ENCODE peak calls at places on chromosome 16, in six cellular contexts. N, W, H, U, S and B are unnamed samples.

GRCh38 chr16:11356573-11357331 is 11.5 kb downstream of the RMI2 start:
- DNase-seq in U (peak; percentile 88), N (peak; percentile 90), W (peak; percentile 81), S (peak; percentile 80), H (peak; percentile 46), B (peak; percentile 30)

GRCh38 chr16:48965391-48965790 is 316.2 kb downstream of the CBLN1 start:
- DNase-seq in H (no peak), U (no peak), W (no peak), N (no peak), S (no peak), B (no peak)

GRCh38 chr16:86812363-86812970 is 234.1 kb downstream of the FOXL1 start:
- DNase-seq in W (no peak), S (no peak), N (no peak), U (no peak), H (no peak), B (no peak)

GRCh38 chr16:48113471-48113870 is 42.3 kb downstream of the ABCC12 start:
- DNase-seq in W (peak; percentile 12), N (no peak), U (no peak), S (no peak), H (no peak), B (no peak)

GRCh38 chr16:14501331-14502255 is 128.5 kb downstream of the PARN start:
- DNase-seq in S (peak; percentile 56), H (no peak), N (peak; percentile 90), U (peak; percentile 74), W (peak; percentile 92), B (no peak)

GRCh38 chr16:14186007-14186953 is 115.2 kb downstream of the MRTFB start:
- DNase-seq in H (no peak), S (no peak), W (no peak), U (no peak), N (no peak), B (no peak)

GRCh38 chr16:23952128-23953041 is 116.6 kb downstream of the PRKCB start:
- DNase-seq in N (no peak), H (no peak), S (no peak), U (no peak), W (no peak), B (no peak)

GRCh38 chr16:11597268-11597690 is 10.6 kb upstream of the LITAF start:
- DNase-seq in H (no peak), N (no peak), U (no peak), S (no peak), W (no peak), B (no peak)

GRCh38 chr16:20676268-20676828 is 21.1 kb downstream of the ACSM1 start:
- DNase-seq in H (no peak), S (peak; percentile 18), N (no peak), W (no peak), U (no peak), B (no peak)

GRCh38 chr16:66703359-66704215 is 7.0 kb upstream of the CMTM4 start:
- DNase-seq in S (no peak), W (no peak), U (no peak), N (no peak), H (no peak), B (no peak)

GRCh38 chr16:57092786-57093301 is 461 bp downstream of the CPNE2 start:
- DNase-seq in H (peak; percentile 55), S (peak; percentile 69), N (peak; percentile 84), U (peak; percentile 65), W (no peak), B (peak; percentile 43)

GRCh38 chr16:69243479-69243878 is 56.5 kb downstream of the SNTB2 start:
- DNase-seq in H (no peak), N (no peak), S (no peak), W (no peak), U (no peak), B (no peak)

GRCh38 chr16:11391576-11391975 is 46.3 kb downstream of the RMI2 start:
- DNase-seq in N (peak; percentile 92), S (no peak), W (no peak), H (no peak), U (no peak), B (no peak)

GRCh38 chr16:52069866-52070265 is 477.1 kb downstream of the TOX3 start:
- DNase-seq in N (no peak), W (peak; percentile 51), H (no peak), U (no peak), S (peak; percentile 13), B (no peak)

GRCh38 chr16:23330583-23331249 is 28.6 kb downstream of the SCNN1B start:
- DNase-seq in W (no peak), U (peak; percentile 63), H (no peak), S (no peak), N (no peak), B (no peak)

GRCh38 chr16:53502331-53503269 is at the start of gene AKTIP:
- DNase-seq in N (peak; percentile 91), W (no peak), S (peak; percentile 24), H (peak; percentile 41), U (peak; percentile 71), B (peak; percentile 56)

GRCh38 chr16:73052441-73053030 is 4.6 kb upstream of the ZFHX3 start:
- DNase-seq in H (no peak), N (no peak), U (no peak), S (peak; percentile 71), W (no peak), B (no peak)

GRCh38 chr16:86761117-86761971 is 183.0 kb downstream of the FOXL1 start:
- DNase-seq in U (peak; percentile 62), W (peak; percentile 22), N (no peak), S (peak; percentile 77), H (peak; percentile 11), B (no peak)

GRCh38 chr16:5633845-5634440 is 536.3 kb upstream of the EEF2KMT start:
- DNase-seq in W (peak; percentile 34), H (no peak), N (no peak), S (no peak), U (no peak), B (no peak)

GRCh38 chr16:70162041-70162451 is 11.5 kb upstream of the CLEC18C start:
- DNase-seq in N (no peak), S (peak; percentile 12), W (peak; percentile 77), U (no peak), H (no peak), B (no peak)

GRCh38 chr16:81778861-81779539 is at the start of gene PLCG2:
- DNase-seq in H (peak; percentile 53), S (peak; percentile 86), W (no peak), U (peak; percentile 92), N (peak; percentile 92), B (peak; percentile 56)

GRCh38 chr16:71542377-71542776 is 16.2 kb downstream of the CHST4 start:
- DNase-seq in W (peak; percentile 63), H (peak; percentile 45), S (peak; percentile 83), U (peak; percentile 82), N (peak; percentile 70), B (peak; percentile 36)

GRCh38 chr16:75402174-75402820 is 31.0 kb downstream of the CFDP1 start:
- DNase-seq in U (no peak), W (no peak), S (no peak), H (no peak), N (no peak), B (no peak)

GRCh38 chr16:18800674-18801196 is 614 bp downstream of the ARL6IP1 start:
- DNase-seq in N (no peak), W (no peak), U (no peak), H (no peak), S (peak; percentile 67), B (no peak)

GRCh38 chr16:49575352-49576172 is 202.0 kb downstream of the C16orf78 start:
- DNase-seq in S (no peak), U (peak; percentile 80), W (no peak), N (no peak), H (no peak), B (no peak)

GRCh38 chr16:10009691-10010090 is 172.5 kb downstream of the GRIN2A start:
- DNase-seq in W (no peak), S (no peak), H (no peak), N (no peak), U (no peak), B (no peak)

GRCh38 chr16:56193951-56194726 is 2.9 kb downstream of the GNAO1 start:
- DNase-seq in U (peak; percentile 84), W (peak; percentile 66), S (peak; percentile 94), N (peak; percentile 87), H (peak; percentile 83), B (peak; percentile 82)

GRCh38 chr16:57757883-57758282 is 22.3 kb downstream of the KATNB1 start:
- DNase-seq in N (no peak), W (no peak), S (no peak), H (no peak), U (no peak), B (no peak)

GRCh38 chr16:12228607-12229499 is 252.3 kb downstream of the SNX29 start:
- DNase-seq in N (no peak), H (no peak), W (peak; percentile 70), U (peak; percentile 86), S (peak; percentile 72), B (no peak)

GRCh38 chr16:2468142-2468724 is 2.9 kb upstream of the NTN3 start:
- DNase-seq in N (no peak), S (peak; percentile 81), H (no peak), U (no peak), W (no peak), B (no peak)

GRCh38 chr16:914453-914852 is 56.3 kb downstream of the LMF1 start:
- DNase-seq in W (peak; percentile 16), N (no peak), H (no peak), U (no peak), S (no peak), B (no peak)
- H3K9me3 ChIP-seq in W (no peaks in the 10 kb centered on the region), N (no peaks in the 10 kb centered on the region), H (no peaks in the 10 kb centered on the region), U (no peaks in the 10 kb centered on the region), S (no peaks in the 10 kb centered on the region), B (no peaks in the 10 kb centered on the region)

GRCh38 chr16:35480361-35480760 is 2020.9 kb downstream of the TP53TG3F start:
- DNase-seq in U (no peak), N (no peak), H (no peak), S (no peak), W (no peak), B (no peak)
- H3K9me3 ChIP-seq in U (no peaks in the 10 kb centered on the region), N (peaks cover 7% of the 10 kb centered on the region), H (no peaks in the 10 kb centered on the region), S (no peaks in the 10 kb centered on the region), W (peaks cover 84% of the 10 kb centered on the region), B (peaks cover 5% of the 10 kb centered on the region)

GRCh38 chr16:62678796-62679195 is 642.6 kb upstream of the CDH8 start:
- DNase-seq in U (no peak), N (no peak), H (no peak), S (no peak), W (no peak), B (no peak)
- H3K9me3 ChIP-seq in U (no peaks in the 10 kb centered on the region), N (peaks cover 17% of the 10 kb centered on the region), H (peaks cover 4% of the 10 kb centered on the region), S (peaks cover 10% of the 10 kb centered on the region), W (peaks cover 94% of the 10 kb centered on the region), B (no peaks in the 10 kb centered on the region)

GRCh38 chr16:79261944-79262552 is 338.5 kb downstream of the MAF start:
- DNase-seq in N (no peak), H (no peak), U (no peak), S (no peak), W (no peak), B (no peak)

GRCh38 chr16:79253100-79253631 is 347.4 kb downstream of the MAF start:
- DNase-seq in W (peak; percentile 71), U (no peak), N (no peak), S (no peak), H (no peak), B (no peak)

GRCh38 chr16:79261461-79261860 is 339.1 kb downstream of the MAF start:
- DNase-seq in S (peak; percentile 14), H (peak; percentile 47), W (peak; percentile 21), N (peak; percentile 70), U (peak; percentile 71), B (peak; percentile 17)

DNA sequence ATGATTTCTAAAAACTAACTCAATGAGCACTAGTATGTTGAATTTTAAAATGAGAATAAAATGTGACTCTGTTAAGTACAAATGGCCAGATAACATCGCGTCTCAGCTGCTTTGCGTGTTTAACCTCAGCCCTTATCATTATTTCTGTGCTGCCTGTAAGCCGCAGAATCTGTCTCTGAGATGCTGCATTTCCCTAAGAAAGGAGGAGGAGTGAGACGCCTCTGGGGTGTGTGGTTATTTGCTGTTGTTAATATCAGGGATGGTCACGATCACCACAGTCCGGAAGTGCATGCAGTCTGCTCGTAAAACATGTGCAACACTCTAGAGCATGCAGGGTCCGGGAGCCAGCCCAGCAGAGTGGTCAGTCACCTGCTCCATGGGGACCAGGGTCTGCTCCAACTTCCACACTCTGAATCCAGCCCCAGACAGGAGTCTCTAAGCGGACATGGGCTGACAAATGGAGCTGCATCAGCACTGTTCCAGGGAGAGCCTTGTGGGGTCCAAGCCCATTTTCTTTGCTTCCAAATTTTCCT is 342.5 kb downstream of the MAF start:
- DNase-seq in H (no peak), N (no peak), S (no peak), W (no peak), U (no peak), B (no peak)
- H3K9me3 ChIP-seq in H (no peaks in the 10 kb centered on the region), N (no peaks in the 10 kb centered on the region), S (no peaks in the 10 kb centered on the region), W (no peaks in the 10 kb centered on the region), U (no peaks in the 10 kb centered on the region), B (no peaks in the 10 kb centered on the region)